ENCODE peak calls at places on chromosomes 16 and 17, in nine cellular contexts. B, V, T, P, W, D, U, K and Y are unnamed samples.

GRCh38 chr16:15653227-15653626 is 3.2 kb downstream of the NDE1 start:
- DNase-seq in B (no peak), V (no peak), T (no peak), P (peak; percentile 85), W (no peak), D (peak; percentile 80), U (no peak), K (peak; percentile 91), Y (no peak)

GRCh38 chr17:12600349-12600748 is 65.3 kb upstream of the MYOCD start:
- DNase-seq in B (no peak), V (no peak), T (no peak), P (no peak), W (no peak), D (no peak), U (no peak), K (no peak), Y (no peak)

GRCh38 chr17:7060165-7060890 is 16.4 kb upstream of the SLC16A11 start:
- DNase-seq in B (no peak), V (no peak), T (no peak), P (no peak), W (no peak), D (peak; percentile 99), U (no peak), K (peak; percentile 97), Y (no peak)

GRCh38 chr16:5060073-5060641 is 5.6 kb downstream of the C16orf89 start:
- DNase-seq in B (no peak), V (no peak), T (no peak), P (peak; percentile 51), W (no peak), D (no peak), U (no peak), K (no peak), Y (no peak)

GRCh38 chr16:57540906-57541753 is 1.3 kb upstream of the ADGRG5 start:
- DNase-seq in B (no peak), V (no peak), T (peak; percentile 44), P (no peak), W (peak; percentile 12), D (peak; percentile 49), U (no peak), K (peak; percentile 71), Y (no peak)

GRCh38 chr17:81722184-81723120 is 10.4 kb downstream of the SLC25A10 start:
- DNase-seq in B (no peak), V (no peak), T (no peak), P (peak; percentile 68), W (no peak), D (peak; percentile 34), U (no peak), K (peak; percentile 22), Y (no peak)

GRCh38 chr16:9012848-9013507 is 49.3 kb upstream of the USP7 start:
- DNase-seq in B (no peak), V (no peak), T (no peak), P (no peak), W (peak; percentile 69), D (no peak), U (peak; percentile 25), K (no peak), Y (no peak)

GRCh38 chr16:57840833-57841232 is 38.5 kb upstream of the KIFC3 start:
- DNase-seq in B (no peak), V (no peak), T (no peak), P (no peak), W (peak; percentile 12), D (no peak), U (no peak), K (no peak), Y (no peak)

DNA sequence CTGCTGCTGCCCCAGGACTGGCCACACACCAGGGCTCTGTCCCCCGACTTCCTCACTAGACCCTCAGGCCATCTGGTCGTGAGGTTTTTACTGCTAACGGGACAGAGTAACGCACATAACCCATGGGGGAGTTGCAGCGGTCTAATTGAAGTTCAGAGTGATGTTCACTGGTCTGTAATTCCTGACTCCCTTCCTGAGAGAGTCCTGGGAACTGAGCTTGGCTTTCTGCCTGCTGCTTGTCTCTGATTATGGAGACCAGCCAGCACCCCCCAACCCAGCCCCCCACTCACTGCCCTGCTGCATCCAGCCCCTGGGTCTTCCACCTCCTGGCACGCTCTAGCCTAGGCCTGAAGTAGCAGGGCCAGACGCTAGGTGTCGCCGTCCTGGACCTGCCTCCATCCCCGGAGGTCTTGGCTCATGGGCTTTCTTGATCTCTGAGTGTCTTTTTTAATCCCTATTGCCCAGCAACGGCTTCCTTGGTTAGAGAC is 192.9 kb downstream of the CCDC182 start:
- DNase-seq in B (no peak), V (no peak), T (no peak), P (no peak), W (no peak), D (no peak), U (peak; percentile 37), K (no peak), Y (no peak)
- TF ChIP-seq CTCF in B (peak; percentile 46), V (peak; percentile 59), T (no peak), P (no peak), W (peak; percentile 35), D (peak; percentile 56), U (peak; percentile 53), K (peak; percentile 10), Y (peak; percentile 49)

GRCh38 chr16:47731252-47731651 is 270.1 kb downstream of the PHKB start:
- DNase-seq in B (no peak), V (no peak), T (no peak), P (no peak), W (no peak), D (peak; percentile 90), U (no peak), K (peak; percentile 84), Y (peak; percentile 44)

GRCh38 chr16:47729701-47730100 is 268.6 kb downstream of the PHKB start:
- DNase-seq in B (no peak), V (no peak), T (no peak), P (no peak), W (no peak), D (no peak), U (no peak), K (no peak), Y (no peak)

GRCh38 chr16:47734987-47735594 is 274.0 kb downstream of the PHKB start:
- DNase-seq in B (no peak), V (no peak), T (no peak), P (no peak), W (no peak), D (no peak), U (no peak), K (peak; percentile 45), Y (no peak)

GRCh38 chr16:47732122-47732805 is 271.1 kb downstream of the PHKB start:
- DNase-seq in B (no peak), V (no peak), T (no peak), P (no peak), W (no peak), D (peak; percentile 96), U (no peak), K (peak; percentile 94), Y (peak; percentile 65)

DNA sequence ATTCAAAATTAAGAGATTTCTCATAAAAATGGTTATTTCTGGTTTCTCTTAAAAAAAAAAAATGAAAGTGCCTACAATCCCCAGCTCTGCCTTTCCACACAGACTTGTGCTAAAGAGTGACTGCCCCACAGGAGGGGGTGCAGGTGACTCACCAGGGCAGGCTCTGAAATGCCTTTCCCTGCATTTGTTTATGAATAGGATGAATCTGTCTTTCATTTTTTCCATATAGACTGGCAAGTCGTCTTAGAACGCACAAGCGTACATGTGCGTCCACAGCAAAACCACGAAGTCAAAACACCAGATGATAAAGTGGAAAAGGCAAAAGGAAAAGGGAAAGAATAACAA is 271.6 kb downstream of the PHKB start:
- DNase-seq in B (no peak), V (no peak), T (no peak), P (no peak), W (no peak), D (peak; percentile 85), U (no peak), K (peak; percentile 90), Y (peak; percentile 54)
- H3K4me3 ChIP-seq in B (no peak overlapping the region), V (no peak overlapping the region), T (no peak overlapping the region), P (no peak overlapping the region), W (no peak overlapping the region), D (no peak overlapping the region), U (no peak overlapping the region), K (no peak overlapping the region), Y (no peak overlapping the region)

GRCh38 chr16:46858151-46858550 is 26.0 kb upstream of the GPT2 start:
- DNase-seq in B (no peak), V (no peak), T (no peak), P (no peak), W (no peak), D (no peak), U (no peak), K (no peak), Y (no peak)

GRCh38 chr16:46854846-46855245 is 23.9 kb upstream of the C16orf87 start:
- DNase-seq in B (no peak), V (no peak), T (no peak), P (no peak), W (no peak), D (no peak), U (no peak), K (no peak), Y (no peak)

GRCh38 chr16:46855389-46855788 is 24.4 kb upstream of the C16orf87 start:
- DNase-seq in B (no peak), V (no peak), T (no peak), P (no peak), W (no peak), D (no peak), U (no peak), K (no peak), Y (no peak)

GRCh38 chr16:46859719-46860152 is 24.4 kb upstream of the GPT2 start:
- DNase-seq in B (no peak), V (no peak), T (no peak), P (no peak), W (no peak), D (peak; percentile 95), U (no peak), K (peak; percentile 95), Y (peak; percentile 52)

DNA sequence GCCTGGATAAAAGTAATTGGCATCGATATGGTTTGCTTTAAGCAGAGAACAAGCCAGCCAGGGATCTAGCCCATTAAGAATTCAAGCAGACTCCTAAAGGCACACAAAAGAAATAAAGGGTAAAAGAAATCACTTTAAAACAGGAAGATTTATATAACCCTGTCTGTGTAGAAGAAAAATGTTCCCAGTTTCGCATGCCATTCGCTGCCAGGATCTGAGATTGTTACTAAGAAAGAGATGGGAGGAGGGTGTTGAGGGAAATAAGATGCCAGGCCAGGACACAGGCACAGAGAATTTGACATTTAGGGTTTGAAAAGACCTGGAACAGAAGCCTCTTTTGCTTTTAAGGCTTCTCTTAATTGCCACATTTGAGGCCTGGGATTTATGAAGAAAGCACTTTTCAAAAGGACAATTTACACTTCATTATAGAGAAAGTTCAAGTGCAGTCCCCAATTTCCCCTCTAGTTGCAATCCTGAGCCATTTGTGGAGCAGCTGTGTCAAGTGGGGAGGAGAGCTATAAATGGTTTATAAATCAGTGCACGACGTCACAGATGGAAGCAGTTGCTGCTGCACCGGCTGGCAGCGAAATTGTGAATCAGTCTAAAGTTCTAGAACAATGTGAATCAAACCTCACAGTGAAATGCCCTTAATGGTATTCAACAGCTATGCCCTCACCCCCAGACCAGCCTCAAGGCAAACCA is 26.4 kb upstream of the C16orf87 start:
- DNase-seq in B (peak; percentile 3), V (no peak), T (no peak), P (no peak), W (peak; percentile 66), D (peak; percentile 21), U (no peak), K (peak; percentile 31), Y (no peak)
- TF ChIP-seq CTCF in B (peak; percentile 31), V (peak; percentile 64), T (no peak), P (peak; percentile 18), W (peak; percentile 42), D (peak; percentile 46), U (peak; percentile 46), K (peak; percentile 39), Y (peak; percentile 49)

DNA sequence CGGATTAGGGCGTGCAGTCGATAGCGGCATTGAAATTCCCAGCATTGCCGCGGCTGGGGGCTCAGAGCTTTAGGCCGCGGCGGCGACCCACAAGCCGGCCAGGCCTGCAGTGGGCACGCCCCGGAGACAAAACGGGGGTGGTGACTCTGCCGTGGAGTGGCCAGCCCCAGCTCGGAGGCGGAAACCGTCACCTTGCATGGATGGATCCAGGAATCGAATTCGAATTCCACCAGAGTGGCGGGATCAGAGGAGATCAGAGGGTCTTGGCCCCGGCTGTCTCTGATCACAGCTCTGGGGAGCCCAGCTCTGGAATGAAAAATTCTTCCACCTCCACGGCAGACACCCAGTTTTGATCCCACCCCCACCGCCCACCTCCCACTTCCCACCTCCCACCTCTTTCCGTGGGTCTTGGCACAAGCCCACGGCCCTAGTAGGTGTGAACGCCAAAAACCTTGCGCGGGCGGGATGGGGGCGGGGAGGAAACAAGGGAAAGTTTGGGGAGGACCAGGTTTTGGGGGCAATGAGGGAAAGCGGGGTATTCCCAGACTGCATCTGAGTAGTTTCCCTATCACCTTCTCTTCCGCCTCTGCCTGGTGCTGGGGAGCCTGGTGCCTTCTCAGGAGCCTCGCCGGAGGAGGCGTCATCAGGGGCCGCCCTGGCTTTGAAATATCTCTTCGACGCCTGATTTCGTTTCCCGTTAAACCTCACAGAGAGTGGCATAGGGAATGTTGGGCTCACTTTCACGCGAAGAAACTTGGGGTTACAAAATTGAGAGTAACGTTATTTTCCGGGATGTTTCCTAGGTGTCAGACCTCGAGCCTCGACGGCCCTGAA is 1.4 kb upstream of the IRX3 start:
- DNase-seq in B (no peak), V (no peak), T (no peak), P (no peak), W (no peak), D (no peak), U (no peak), K (no peak), Y (no peak)
- H3K4me3 ChIP-seq in B (peak overlapping the region; percentile 61), V (peak overlapping the region; percentile 87), T (peak overlapping the region; percentile 61), P (peak overlapping the region; percentile 42), W (peak overlapping the region; percentile 64), D (peak overlapping the region; percentile 80), U (no peak overlapping the region), K (peak overlapping the region; percentile 90), Y (peak overlapping the region; percentile 92)